ENCODE peak calls at places on chromosomes 11 and 22, in six cellular contexts. A is ovary, G is neuronal stem cell, O is cardiac muscle cell, V is AG04449, P is fibroblast of lung. N is an unnamed sample.

GRCh38 chr22:32539631-32540449 is 65.2 kb downstream of the FBXO7 start:
- DNase-seq in A (no peak), G (no peak), O (peak), V (no peak), P (no peak), N (no peak)

GRCh38 chr11:6096417-6096816 is 11.1 kb upstream of the OR56B4 start:
- DNase-seq in A (no peak), G (no peak), O (peak), V (no peak), P (no peak), N (no peak)

GRCh38 chr11:92461478-92461877 is 236.9 kb downstream of the FAT3 start:
- DNase-seq in A (no peak), G (no peak), O (no peak), V (no peak), P (no peak), N (no peak)

GRCh38 chr11:95453616-95454118 is 222.7 kb upstream of the SESN3 start:
- DNase-seq in A (no peak), G (no peak), O (no peak), V (no peak), P (peak), N (peak)

GRCh38 chr11:120883404-120884135 is 140.3 kb upstream of the TBCEL start:
- DNase-seq in A (no peak), G (no peak), O (peak), V (no peak), P (peak), N (peak)

GRCh38 chr11:36361901-36362391 is 65.9 kb downstream of the PRR5L start:
- DNase-seq in A (peak), G (no peak), O (no peak), V (peak), P (peak), N (peak)

GRCh38 chr11:66617148-66617814 is 851 bp downstream of the RBM14 start:
- DNase-seq in A (no peak), G (no peak), O (peak), V (no peak), P (no peak), N (no peak)

GRCh38 chr22:20237480-20238440 is 30.4 kb downstream of the RTN4R start:
- DNase-seq in A (no peak), G (no peak), O (no peak), V (no peak), P (no peak), N (no peak)

GRCh38 chr11:57667715-57668466 is at the start of gene ZDHHC5:
- DNase-seq in A (peak), G (peak), O (peak), V (peak), P (peak), N (peak)

GRCh38 chr11:13160302-13160701 is 117.3 kb upstream of the BMAL1 start:
- DNase-seq in A (no peak), G (no peak), O (no peak), V (no peak), P (no peak), N (no peak)

GRCh38 chr22:38305481-38306448 is 11.5 kb downstream of the CSNK1E start:
- DNase-seq in A (no peak), G (no peak), O (no peak), V (no peak), P (peak), N (peak)

GRCh38 chr22:49007013-49007653 is 820.5 kb downstream of the BRD1 start:
- DNase-seq in A (no peak), G (no peak), O (no peak), V (no peak), P (no peak), N (no peak)

GRCh38 chr22:37802310-37803194 is 5.2 kb upstream of the GCAT start:
- DNase-seq in A (peak), G (peak), O (peak), V (no peak), P (peak), N (peak)

GRCh38 chr11:94873910-94874575 is 99.3 kb downstream of the CWC15 start:
- DNase-seq in A (no peak), G (no peak), O (no peak), V (no peak), P (no peak), N (peak)

GRCh38 chr11:133821776-133822175 is 23.5 kb downstream of the SPATA19 start:
- DNase-seq in A (no peak), G (peak), O (peak), V (no peak), P (peak), N (no peak)

GRCh38 chr11:45538363-45538762 is 127.1 kb downstream of the CHST1 start:
- DNase-seq in A (no peak), G (no peak), O (no peak), V (no peak), P (no peak), N (no peak)

GRCh38 chr22:20980938-20981722 is 967 bp upstream of the LZTR1 start:
- DNase-seq in A (no peak), G (no peak), O (no peak), V (no peak), P (no peak), N (no peak)

GRCh38 chr11:115959098-115959497 is 454.9 kb upstream of the CADM1 start:
- DNase-seq in A (no peak), G (no peak), O (no peak), V (no peak), P (no peak), N (no peak)

GRCh38 chr11:11743216-11743615 is 98.6 kb upstream of the USP47 start:
- DNase-seq in A (no peak), G (no peak), O (no peak), V (no peak), P (no peak), N (no peak)

GRCh38 chr22:46652930-46653331 is 32.7 kb downstream of the GRAMD4 start:
- DNase-seq in A (no peak), G (no peak), O (no peak), V (no peak), P (peak), N (peak)

GRCh38 chr22:42623756-42624446 is 9.2 kb upstream of the POLDIP3 start:
- DNase-seq in A (no peak), G (no peak), O (no peak), V (no peak), P (no peak), N (peak)

GRCh38 chr11:7694953-7695271 is 11.4 kb downstream of the OVCH2 start:
- DNase-seq in A (no peak), G (no peak), O (no peak), V (no peak), P (no peak), N (no peak)

GRCh38 chr11:99937330-99937729 is 749.8 kb upstream of the ARHGAP42 start:
- DNase-seq in A (no peak), G (no peak), O (no peak), V (no peak), P (no peak), N (no peak)

GRCh38 chr11:62664405-62665074 is 470 bp downstream of the C11orf98 start:
- DNase-seq in A (no peak), G (no peak), O (peak), V (no peak), P (no peak), N (no peak)

GRCh38 chr11:120746836-120747609 is 235.5 kb downstream of the GRIK4 start:
- DNase-seq in A (no peak), G (no peak), O (no peak), V (no peak), P (peak), N (no peak)

GRCh38 chr11:123671534-123671933 is 17.1 kb upstream of the SCN3B start:
- DNase-seq in A (no peak), G (no peak), O (no peak), V (no peak), P (no peak), N (no peak)

GRCh38 chr11:87063982-87064381 is 26.2 kb downstream of the TMEM135 start:
- DNase-seq in A (no peak), G (no peak), O (no peak), V (no peak), P (no peak), N (peak)

GRCh38 chr11:61295596-61295926 is 445 bp upstream of the VWCE start:
- DNase-seq in A (no peak), G (no peak), O (no peak), V (no peak), P (no peak), N (no peak)

GRCh38 chr11:78313181-78313788 is 104.3 kb downstream of the GAB2 start:
- DNase-seq in A (no peak), G (no peak), O (no peak), V (no peak), P (peak), N (peak)

GRCh38 chr22:46607483-46608114 is 12.6 kb upstream of the GRAMD4 start:
- DNase-seq in A (no peak), G (no peak), O (no peak), V (no peak), P (no peak), N (no peak)

GRCh38 chr22:35567794-35568193 is 27.2 kb downstream of the RASD2 start:
- DNase-seq in A (no peak), G (no peak), O (no peak), V (no peak), P (no peak), N (no peak)

GRCh38 chr11:8282621-8283509 is 19.2 kb upstream of the LMO1 start:
- DNase-seq in A (no peak), G (no peak), O (peak), V (no peak), P (no peak), N (no peak)

GRCh38 chr11:132838621-132839020 is 693.7 kb downstream of the OPCML start:
- DNase-seq in A (no peak), G (no peak), O (no peak), V (no peak), P (peak), N (peak)

GRCh38 chr11:115264278-115264677 is 239.9 kb downstream of the CADM1 start:
- DNase-seq in A (no peak), G (no peak), O (no peak), V (no peak), P (no peak), N (no peak)

GRCh38 chr11:8203980-8204379 is 35.2 kb upstream of the RIC3 start:
- DNase-seq in A (no peak), G (no peak), O (no peak), V (no peak), P (no peak), N (no peak)

GRCh38 chr22:31347251-31348008 is 1.3 kb upstream of the PATZ1 start:
- DNase-seq in A (peak), G (peak), O (peak), V (no peak), P (peak), N (peak)

GRCh38 chr11:112697371-112697770 is 263.8 kb upstream of the NCAM1 start:
- DNase-seq in A (no peak), G (peak), O (peak), V (no peak), P (no peak), N (no peak)

GRCh38 chr11:92390783-92391182 is 166.2 kb downstream of the FAT3 start:
- DNase-seq in A (no peak), G (no peak), O (no peak), V (no peak), P (no peak), N (no peak)

GRCh38 chr11:556175-556699 is 4.3 kb downstream of the LMNTD2 start:
- DNase-seq in A (no peak), G (no peak), O (peak), V (no peak), P (no peak), N (no peak)
- H3K4me3 ChIP-seq in A (no peak), G (peak), O (no peak), V (no peak), P (no peak), N (no peak)

GRCh38 chr11:32434387-32435151 is 770 bp downstream of the WT1 start:
- DNase-seq in A (peak), G (no peak), O (no peak), V (no peak), P (no peak), N (no peak)

GRCh38 chr11:32435152-32435480 is 223 bp downstream of the WT1 start:
- DNase-seq in A (no peak), G (no peak), O (no peak), V (no peak), P (no peak), N (no peak)

GRCh38 chr11:32435947-32436750 is 810 bp upstream of the WT1 start:
- DNase-seq in A (peak), G (no peak), O (no peak), V (no peak), P (no peak), N (no peak)

GRCh38 chr11:32436751-32437405 is 1.5 kb upstream of the WT1 start:
- DNase-seq in A (peak), G (no peak), O (no peak), V (no peak), P (no peak), N (no peak)

GRCh38 chr11:32435511-32435946 is at the start of gene WT1:
- DNase-seq in A (peak), G (no peak), O (peak), V (no peak), P (no peak), N (no peak)
- H3K4me3 ChIP-seq in A (peak), G (no peak), O (peak), V (no peak), P (no peak), N (no peak)

DNA sequence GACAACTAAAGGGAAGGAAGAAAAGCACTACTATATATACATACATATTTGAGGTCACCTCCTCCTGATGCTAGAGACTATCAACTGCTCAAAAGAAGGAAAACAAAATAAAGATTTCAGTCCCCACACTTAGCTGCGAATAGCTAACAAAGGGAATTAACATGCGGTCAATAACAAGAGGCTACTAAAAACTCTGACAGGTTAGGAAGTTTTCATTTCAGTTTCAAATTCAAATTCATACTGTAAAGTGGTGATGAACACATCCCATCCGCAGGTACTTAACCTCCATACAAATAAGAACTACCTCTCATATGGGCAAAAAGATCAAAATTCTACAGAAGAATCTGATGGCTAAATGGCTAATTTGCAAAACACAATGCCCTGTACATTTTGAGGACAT is 2.6 kb downstream of the NAP1L4 start:
- DNase-seq in A (no peak), G (no peak), O (no peak), V (no peak), P (no peak), N (no peak)
- H3K4me3 ChIP-seq in A (no peak), G (no peak), O (peak), V (peak), P (peak), N (peak)

GRCh38 chr11:104765401-104765800 is 132.9 kb downstream of the CASP12 start:
- DNase-seq in A (no peak), G (no peak), O (no peak), V (no peak), P (peak), N (no peak)
- H3K4me3 ChIP-seq in A (no peak), G (no peak), O (no peak), V (no peak), P (no peak), N (no peak)

GRCh38 chr11:33377100-33377851 is 120.1 kb downstream of the HIPK3 start:
- DNase-seq in A (no peak), G (peak), O (no peak), V (no peak), P (no peak), N (peak)
- H3K4me3 ChIP-seq in A (no peak), G (peak), O (peak), V (peak), P (peak), N (peak)

DNA sequence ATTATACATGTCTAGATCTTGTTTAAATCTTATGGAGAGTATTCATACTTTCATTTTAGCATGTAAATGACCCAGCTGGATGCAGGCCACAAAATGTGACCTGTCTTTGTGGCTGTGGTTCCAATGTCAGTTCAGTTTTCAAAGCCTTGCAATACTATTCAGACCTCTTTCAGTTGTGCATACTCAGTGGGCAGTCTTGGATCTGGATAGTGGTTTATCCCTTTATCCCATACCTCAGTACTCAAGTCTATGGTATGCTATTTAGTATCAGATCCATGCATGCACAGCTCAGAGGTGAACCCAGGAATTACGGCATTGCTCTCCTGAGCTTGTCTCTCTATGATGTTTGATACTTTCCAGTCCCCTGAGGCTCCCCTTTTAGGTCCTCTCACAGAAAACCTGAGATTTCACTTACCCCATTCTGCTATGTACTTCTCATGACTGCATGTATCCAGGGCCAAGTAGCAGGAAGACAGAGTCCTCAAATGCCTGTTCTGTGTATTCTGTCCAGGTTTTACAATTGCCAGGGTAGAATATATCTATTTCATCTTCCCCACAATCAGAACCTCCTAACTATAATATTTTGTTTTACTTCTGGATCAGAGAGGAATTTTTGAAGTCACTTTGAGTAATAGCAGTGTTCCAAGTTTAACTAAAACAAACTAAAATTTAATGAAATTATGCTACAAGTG is 6.9 kb upstream of the P4HA3 start:
- DNase-seq in A (no peak), G (no peak), O (no peak), V (no peak), P (peak), N (peak)
- H3K4me3 ChIP-seq in A (no peak), G (no peak), O (no peak), V (no peak), P (no peak), N (no peak)

GRCh38 chr11:44361883-44362282 is 51.9 kb upstream of the ALX4 start:
- DNase-seq in A (no peak), G (no peak), O (no peak), V (no peak), P (no peak), N (no peak)
- H3K4me3 ChIP-seq in A (peak), G (no peak), O (no peak), V (no peak), P (no peak), N (no peak)